ENCODE peak calls at places on chromosome 20, in five cellular contexts. V is effector CD4-positive, alpha-beta T cell; E is endothelial cell of umbilical vein; Y is GM03348; D is endothelial cell. T is an unnamed sample.

GRCh38 chr20:36941403-36941835 is 10.1 kb downstream of the SAMHD1 start:
- DNase-seq in E (peak), V (peak), D (no peak), Y (peak), T (no peak)

GRCh38 chr20:58555078-58555765 is 40.0 kb upstream of the APCDD1L start:
- DNase-seq in V (no peak), Y (peak), D (no peak), E (peak), T (no peak)

GRCh38 chr20:49620364-49621240 is 52.7 kb upstream of the PTGIS start:
- DNase-seq in Y (no peak), V (no peak), E (no peak), D (no peak), T (peak)

GRCh38 chr20:38125157-38126056 is 39.7 kb downstream of the TGM2 start:
- DNase-seq in Y (no peak), E (peak), D (no peak), V (no peak), T (peak)

GRCh38 chr20:54416770-54417169 is 58.6 kb upstream of the DOK5 start:
- DNase-seq in Y (no peak), V (no peak), E (no peak), D (no peak), T (no peak)

GRCh38 chr20:4443016-4443415 is 278.7 kb upstream of the PRND start:
- DNase-seq in Y (no peak), E (no peak), V (no peak), D (no peak), T (no peak)

GRCh38 chr20:62966212-62967148 is 14.0 kb downstream of the SLC17A9 start:
- DNase-seq in Y (no peak), V (no peak), D (no peak), E (no peak), T (no peak)

GRCh38 chr20:5073154-5074049 is 46.4 kb downstream of the PCNA start:
- DNase-seq in D (no peak), V (no peak), E (peak), Y (peak), T (peak)

GRCh38 chr20:37161830-37162549 is 17.1 kb upstream of the RPN2 start:
- DNase-seq in Y (peak), V (no peak), D (no peak), E (no peak), T (no peak)

GRCh38 chr20:24953204-24953565 is 4.1 kb downstream of the CST7 start:
- DNase-seq in E (no peak), Y (no peak), D (no peak), V (no peak), T (no peak)

GRCh38 chr20:38601216-38602184 is at the start of gene ARHGAP40:
- DNase-seq in D (peak), E (no peak), V (no peak), Y (peak), T (no peak)

GRCh38 chr20:58746551-58747399 is 54.2 kb downstream of the NPEPL1 start:
- DNase-seq in Y (no peak), E (no peak), V (no peak), D (no peak), T (no peak)

GRCh38 chr20:5000263-5001173 is 792 bp downstream of the SLC23A2 start:
- DNase-seq in D (peak), Y (peak), E (no peak), V (peak), T (peak)

GRCh38 chr20:17619351-17620093 is 49.6 kb downstream of the DSTN start:
- DNase-seq in V (no peak), Y (no peak), E (no peak), D (no peak), T (no peak)

GRCh38 chr20:25987073-25987927 is 290.6 kb upstream of the ZNF337 start:
- DNase-seq in E (peak), V (no peak), Y (peak), D (peak), T (peak)

GRCh38 chr20:35443003-35443402 is 5.0 kb upstream of the GDF5 start:
- DNase-seq in D (no peak), E (no peak), V (no peak), Y (peak), T (no peak)

GRCh38 chr20:40536866-40537265 is 152.2 kb downstream of the MAFB start:
- DNase-seq in Y (no peak), E (no peak), V (no peak), D (no peak), T (no peak)

GRCh38 chr20:35199696-35200095 is 26.8 kb upstream of the MMP24 start:
- DNase-seq in E (no peak), Y (no peak), D (no peak), V (no peak), T (no peak)

GRCh38 chr20:17916365-17916996 is 52.1 kb downstream of the SNX5 start:
- DNase-seq in E (no peak), V (no peak), Y (no peak), D (no peak), T (no peak)

GRCh38 chr20:57890254-57890800 is 180.5 kb upstream of the PMEPA1 start:
- DNase-seq in Y (no peak), V (no peak), D (no peak), E (no peak), T (no peak)

GRCh38 chr20:19726126-19726525 is 31.9 kb upstream of the RIN2 start:
- DNase-seq in V (no peak), D (no peak), E (peak), Y (peak), T (no peak)

GRCh38 chr20:42494290-42494689 is 695.4 kb downstream of the PTPRT start:
- DNase-seq in Y (no peak), E (no peak), V (no peak), D (no peak), T (no peak)

GRCh38 chr20:25273541-25274358 is 25.9 kb downstream of the PYGB start:
- DNase-seq in V (no peak), Y (no peak), D (no peak), E (no peak), T (no peak)

GRCh38 chr20:24017160-24017761 is 28.7 kb upstream of the GGTLC1 start:
- DNase-seq in V (no peak), E (peak), D (no peak), Y (no peak), T (no peak)

GRCh38 chr20:62874745-62875344 is 13.2 kb upstream of the TCFL5 start:
- DNase-seq in E (no peak), V (peak), D (no peak), Y (no peak), T (no peak)

GRCh38 chr20:63145156-63145555 is 70.8 kb downstream of the YTHDF1 start:
- DNase-seq in E (no peak), Y (no peak), D (no peak), V (no peak), T (no peak)

GRCh38 chr20:59082981-59083380 is 40.4 kb upstream of the PRELID3B start:
- DNase-seq in V (no peak), Y (peak), D (no peak), E (no peak), T (no peak)

GRCh38 chr20:51042657-51043247 is 19.8 kb upstream of the KCNG1 start:
- DNase-seq in V (no peak), Y (no peak), D (no peak), E (no peak), T (no peak)